ENCODE peak calls at places on chromosomes 3 and 15, in five cellular contexts. A is NT2/D1, R is HFF-Myc, J is BJ, D is anterior cingulate cortex. B is an unnamed sample.

GRCh38 chr3:42600958-42601675 is 631 bp downstream of the NKTR start:
- DNase-seq in A (peak), R (peak), J (peak), D (no peak), B (no peak)

GRCh38 chr3:156298014-156298413 is 177.6 kb downstream of the KCNAB1 start:
- DNase-seq in A (no peak), R (no peak), J (no peak), D (no peak), B (no peak)

GRCh38 chr3:68256635-68257034 is 602.2 kb upstream of the SUCLG2 start:
- DNase-seq in A (no peak), R (no peak), J (no peak), D (no peak), B (no peak)

GRCh38 chr15:33278816-33279612 is 31.8 kb upstream of the RYR3 start:
- DNase-seq in A (peak), R (peak), J (peak), D (no peak), B (peak)

GRCh38 chr3:53149006-53149690 is 11.9 kb upstream of the PRKCD start:
- DNase-seq in A (no peak), R (no peak), J (no peak), D (no peak), B (no peak)

GRCh38 chr3:167450195-167450594 is 23.6 kb downstream of the SERPINI2 start:
- DNase-seq in A (no peak), R (no peak), J (no peak), D (no peak), B (no peak)

GRCh38 chr3:118272976-118273375 is 761.7 kb downstream of the IGSF11 start:
- DNase-seq in A (no peak), R (no peak), J (no peak), D (no peak), B (no peak)

GRCh38 chr15:44713006-44713966 is 2.0 kb downstream of the B2M start:
- DNase-seq in A (no peak), R (no peak), J (no peak), D (no peak), B (no peak)

GRCh38 chr15:98884894-98885293 is 122.7 kb downstream of the PGPEP1L start:
- DNase-seq in A (no peak), R (no peak), J (no peak), D (no peak), B (no peak)

GRCh38 chr3:58691997-58692396 is 25.4 kb upstream of the FAM3D start:
- DNase-seq in A (peak), R (peak), J (no peak), D (no peak), B (peak)

GRCh38 chr3:15289661-15290060 is 42.7 kb downstream of the SH3BP5 start:
- DNase-seq in A (no peak), R (no peak), J (no peak), D (no peak), B (no peak)

B was measured in glomerular endothelial cell.